ENCODE peak calls at places on chromosomes 6 and 20, in ten cellular contexts. One of them, this sample, is unnamed. For H3K27me3, the result is how much of the 10 kb centered on the place peaks cover.

GRCh38 chr6:168852336-168852884 is 401.2 kb downstream of the THBS2 start:
- DNase-seq in aorta: no peak
- DNase-seq in adrenal gland: no peak
- DNase-seq in upper lobe of right lung: no peak
- DNase-seq in ovary: no peak
- DNase-seq in naive thymus-derived CD4-positive, alpha-beta T cell: no peak
- DNase-seq in fibroblast of lung: no peak
- DNase-seq in AG04450: no peak
- DNase-seq in A673: no peak
- DNase-seq in neural progenitor cell: no peak
- DNase-seq in this sample: no peak

GRCh38 chr6:131629656-131630055 is 1.6 kb upstream of the MED23 start:
- DNase-seq in adrenal gland: no peak
- DNase-seq in naive thymus-derived CD4-positive, alpha-beta T cell: no peak
- DNase-seq in neural progenitor cell: no peak
- DNase-seq in fibroblast of lung: no peak
- DNase-seq in aorta: no peak
- DNase-seq in upper lobe of right lung: no peak
- DNase-seq in AG04450: no peak
- DNase-seq in ovary: no peak
- DNase-seq in A673: peak
- DNase-seq in this sample: no peak

GRCh38 chr20:53262294-53262840 is 290.2 kb downstream of the TSHZ2 start:
- DNase-seq in ovary: no peak
- DNase-seq in neural progenitor cell: no peak
- DNase-seq in naive thymus-derived CD4-positive, alpha-beta T cell: no peak
- DNase-seq in aorta: no peak
- DNase-seq in AG04450: no peak
- DNase-seq in fibroblast of lung: no peak
- DNase-seq in upper lobe of right lung: no peak
- DNase-seq in adrenal gland: no peak
- DNase-seq in A673: peak
- DNase-seq in this sample: no peak

GRCh38 chr6:40343887-40344565 is 243.1 kb downstream of the LRFN2 start:
- DNase-seq in ovary: no peak
- DNase-seq in fibroblast of lung: no peak
- DNase-seq in aorta: no peak
- DNase-seq in neural progenitor cell: peak
- DNase-seq in AG04450: no peak
- DNase-seq in upper lobe of right lung: no peak
- DNase-seq in naive thymus-derived CD4-positive, alpha-beta T cell: no peak
- DNase-seq in A673: no peak
- DNase-seq in adrenal gland: no peak
- DNase-seq in this sample: no peak

GRCh38 chr6:119129968-119130484 is 51.6 kb upstream of the FAM184A start:
- DNase-seq in fibroblast of lung: peak
- DNase-seq in A673: no peak
- DNase-seq in upper lobe of right lung: no peak
- DNase-seq in neural progenitor cell: no peak
- DNase-seq in ovary: no peak
- DNase-seq in adrenal gland: no peak
- DNase-seq in aorta: no peak
- DNase-seq in naive thymus-derived CD4-positive, alpha-beta T cell: no peak
- DNase-seq in AG04450: no peak
- DNase-seq in this sample: no peak

GRCh38 chr6:101706576-101706975 is 313.1 kb downstream of the GRIK2 start:
- DNase-seq in upper lobe of right lung: no peak
- DNase-seq in neural progenitor cell: peak
- DNase-seq in A673: no peak
- DNase-seq in AG04450: no peak
- DNase-seq in adrenal gland: no peak
- DNase-seq in aorta: no peak
- DNase-seq in naive thymus-derived CD4-positive, alpha-beta T cell: no peak
- DNase-seq in fibroblast of lung: no peak
- DNase-seq in ovary: no peak
- DNase-seq in this sample: no peak

GRCh38 chr20:54054516-54054915 is 15.9 kb downstream of the BCAS1 start:
- DNase-seq in naive thymus-derived CD4-positive, alpha-beta T cell: no peak
- DNase-seq in fibroblast of lung: no peak
- DNase-seq in AG04450: no peak
- DNase-seq in ovary: no peak
- DNase-seq in A673: no peak
- DNase-seq in aorta: no peak
- DNase-seq in adrenal gland: no peak
- DNase-seq in neural progenitor cell: no peak
- DNase-seq in upper lobe of right lung: no peak
- DNase-seq in this sample: no peak

GRCh38 chr6:126210398-126211075 is 129.4 kb upstream of the CENPW start:
- DNase-seq in naive thymus-derived CD4-positive, alpha-beta T cell: no peak
- DNase-seq in ovary: no peak
- DNase-seq in AG04450: no peak
- DNase-seq in neural progenitor cell: no peak
- DNase-seq in aorta: no peak
- DNase-seq in adrenal gland: no peak
- DNase-seq in upper lobe of right lung: no peak
- DNase-seq in A673: no peak
- DNase-seq in fibroblast of lung: peak
- DNase-seq in this sample: no peak

GRCh38 chr20:63089051-63089907 is 82.5 kb upstream of the BHLHE23 start:
- DNase-seq in ovary: no peak
- DNase-seq in neural progenitor cell: no peak
- DNase-seq in fibroblast of lung: no peak
- DNase-seq in AG04450: no peak
- DNase-seq in A673: no peak
- DNase-seq in aorta: peak
- DNase-seq in naive thymus-derived CD4-positive, alpha-beta T cell: no peak
- DNase-seq in upper lobe of right lung: peak
- DNase-seq in adrenal gland: peak
- DNase-seq in this sample: peak

GRCh38 chr20:63090052-63090451 is 83.3 kb upstream of the BHLHE23 start:
- DNase-seq in ovary: no peak
- DNase-seq in adrenal gland: no peak
- DNase-seq in upper lobe of right lung: no peak
- DNase-seq in neural progenitor cell: no peak
- DNase-seq in aorta: peak
- DNase-seq in AG04450: no peak
- DNase-seq in naive thymus-derived CD4-positive, alpha-beta T cell: no peak
- DNase-seq in A673: no peak
- DNase-seq in fibroblast of lung: no peak
- DNase-seq in this sample: no peak

GRCh38 chr20:63087236-63087871 is 80.6 kb upstream of the BHLHE23 start:
- DNase-seq in neural progenitor cell: no peak
- DNase-seq in ovary: no peak
- DNase-seq in AG04450: no peak
- DNase-seq in aorta: peak
- DNase-seq in naive thymus-derived CD4-positive, alpha-beta T cell: no peak
- DNase-seq in adrenal gland: peak
- DNase-seq in fibroblast of lung: no peak
- DNase-seq in upper lobe of right lung: peak
- DNase-seq in A673: no peak
- DNase-seq in this sample: peak

GRCh38 chr20:63086421-63087235 is 79.9 kb upstream of the BHLHE23 start:
- DNase-seq in upper lobe of right lung: peak
- DNase-seq in neural progenitor cell: no peak
- DNase-seq in A673: no peak
- DNase-seq in naive thymus-derived CD4-positive, alpha-beta T cell: no peak
- DNase-seq in AG04450: no peak
- DNase-seq in aorta: peak
- DNase-seq in adrenal gland: peak
- DNase-seq in fibroblast of lung: no peak
- DNase-seq in ovary: no peak
- DNase-seq in this sample: peak

DNA sequence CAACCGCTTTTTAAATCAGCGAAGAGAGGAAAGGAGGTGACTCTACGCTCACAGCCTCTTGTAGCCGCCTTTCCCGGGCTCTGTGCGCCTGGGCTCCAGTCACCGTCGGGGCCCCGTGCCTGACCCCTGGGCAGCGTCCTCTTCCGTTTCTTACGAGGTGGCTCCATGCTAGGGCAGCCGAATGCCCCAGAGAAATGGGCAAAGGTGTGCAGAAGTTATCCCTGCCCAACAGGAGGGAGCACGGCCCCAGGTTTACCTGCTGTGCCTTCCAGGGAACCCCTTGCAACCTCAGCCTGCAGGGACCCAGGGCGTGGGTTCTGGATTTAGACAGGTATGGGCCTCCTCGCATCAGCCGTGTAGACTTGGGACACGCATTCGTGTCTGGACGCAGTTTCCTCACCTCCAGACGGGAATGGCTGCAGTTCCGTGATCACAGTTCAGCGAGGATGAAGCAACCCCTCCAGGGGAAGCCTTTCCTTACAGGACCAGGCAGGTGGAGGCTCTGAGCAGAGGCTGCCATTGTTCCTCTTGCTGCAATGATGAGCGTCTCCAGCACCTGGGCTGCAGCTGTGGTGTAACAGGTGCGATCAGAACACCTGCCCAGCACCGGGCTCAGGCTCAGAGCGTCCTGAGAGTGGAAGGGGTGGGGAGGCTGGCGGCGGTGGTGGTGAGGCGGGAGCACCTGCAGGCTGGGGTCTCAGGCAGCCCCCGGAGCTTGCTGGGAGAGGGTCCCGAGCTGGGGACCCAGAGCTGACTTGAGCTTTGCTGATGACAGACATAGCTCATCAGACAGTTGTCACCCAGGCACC is 81.3 kb upstream of the BHLHE23 start:
- DNase-seq in neural progenitor cell: no peak
- DNase-seq in upper lobe of right lung: peak
- DNase-seq in fibroblast of lung: no peak
- DNase-seq in A673: no peak
- DNase-seq in naive thymus-derived CD4-positive, alpha-beta T cell: no peak
- DNase-seq in AG04450: no peak
- DNase-seq in adrenal gland: peak
- DNase-seq in aorta: peak
- DNase-seq in ovary: no peak
- DNase-seq in this sample: peak
- H3K27me3 ChIP-seq in neural progenitor cell: under half
- H3K27me3 ChIP-seq in upper lobe of right lung: under half
- H3K27me3 ChIP-seq in fibroblast of lung: under half
- H3K27me3 ChIP-seq in A673: half or more
- H3K27me3 ChIP-seq in naive thymus-derived CD4-positive, alpha-beta T cell: under half
- H3K27me3 ChIP-seq in AG04450: under half
- H3K27me3 ChIP-seq in adrenal gland: under half
- H3K27me3 ChIP-seq in aorta: under half
- H3K27me3 ChIP-seq in ovary: under half
- H3K27me3 ChIP-seq in this sample: half or more

DNA sequence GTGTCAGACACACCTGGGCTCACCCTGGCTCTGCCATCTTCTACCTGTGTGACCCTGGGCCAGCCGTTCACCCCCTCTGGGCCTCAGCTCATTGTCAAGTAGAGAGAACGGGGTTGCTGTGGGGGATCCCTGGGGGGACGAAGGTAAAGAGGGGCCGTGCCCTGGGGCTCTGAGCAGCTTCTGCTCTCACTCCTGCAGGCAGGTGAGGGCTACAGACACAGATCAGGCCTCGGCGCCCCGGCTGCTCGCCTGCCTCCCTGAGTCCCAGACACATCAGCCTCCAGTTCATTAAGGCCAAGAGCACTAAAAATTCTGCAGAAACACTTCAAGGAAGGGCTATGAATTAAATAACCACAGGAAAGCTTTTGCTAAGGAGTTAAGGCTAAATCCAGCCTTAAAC is 394.4 kb downstream of the CDH4 start:
- DNase-seq in adrenal gland: no peak
- DNase-seq in A673: no peak
- DNase-seq in AG04450: no peak
- DNase-seq in aorta: no peak
- DNase-seq in fibroblast of lung: no peak
- DNase-seq in ovary: no peak
- DNase-seq in naive thymus-derived CD4-positive, alpha-beta T cell: no peak
- DNase-seq in upper lobe of right lung: no peak
- DNase-seq in neural progenitor cell: no peak
- DNase-seq in this sample: no peak
- H3K27me3 ChIP-seq in adrenal gland: under half
- H3K27me3 ChIP-seq in A673: under half
- H3K27me3 ChIP-seq in AG04450: under half
- H3K27me3 ChIP-seq in aorta: under half
- H3K27me3 ChIP-seq in fibroblast of lung: under half
- H3K27me3 ChIP-seq in ovary: under half
- H3K27me3 ChIP-seq in naive thymus-derived CD4-positive, alpha-beta T cell: under half
- H3K27me3 ChIP-seq in upper lobe of right lung: under half
- H3K27me3 ChIP-seq in neural progenitor cell: under half
- H3K27me3 ChIP-seq in this sample: under half

DNA sequence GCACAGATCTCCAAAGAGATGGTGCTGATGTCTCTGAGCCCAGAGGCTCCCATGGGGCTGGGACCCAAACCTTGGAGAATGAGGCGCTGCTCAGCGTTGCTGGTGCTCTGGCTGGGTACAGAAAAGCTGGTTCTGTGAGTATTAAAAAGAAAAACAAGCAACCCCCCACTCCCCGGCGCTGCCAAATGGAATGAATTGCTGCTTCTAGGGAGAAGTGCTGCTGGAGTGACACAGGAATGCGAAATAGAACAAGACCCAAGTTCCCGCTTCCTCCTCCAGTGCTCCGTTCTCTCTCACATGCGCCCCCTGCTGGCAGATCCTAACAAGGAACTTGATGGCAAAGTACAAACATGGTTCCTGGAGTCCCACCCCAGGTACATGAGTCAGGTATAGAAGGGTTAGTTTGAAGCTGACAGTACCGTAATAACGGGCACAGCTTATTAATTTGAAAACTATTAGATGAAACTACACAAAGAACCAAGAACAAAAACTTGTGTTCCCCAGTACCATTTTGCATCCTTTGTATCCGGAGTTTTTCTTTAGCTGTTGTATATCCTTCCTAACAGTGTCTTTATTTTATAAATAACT is 2.1 kb upstream of the DDX27 start:
- DNase-seq in A673: peak
- DNase-seq in upper lobe of right lung: peak
- DNase-seq in AG04450: peak
- DNase-seq in ovary: peak
- DNase-seq in naive thymus-derived CD4-positive, alpha-beta T cell: peak
- DNase-seq in adrenal gland: peak
- DNase-seq in aorta: peak
- DNase-seq in fibroblast of lung: peak
- DNase-seq in neural progenitor cell: peak
- DNase-seq in this sample: peak
- H3K27me3 ChIP-seq in A673: under half
- H3K27me3 ChIP-seq in upper lobe of right lung: under half
- H3K27me3 ChIP-seq in AG04450: under half
- H3K27me3 ChIP-seq in ovary: under half
- H3K27me3 ChIP-seq in naive thymus-derived CD4-positive, alpha-beta T cell: under half
- H3K27me3 ChIP-seq in adrenal gland: under half
- H3K27me3 ChIP-seq in aorta: under half
- H3K27me3 ChIP-seq in fibroblast of lung: under half
- H3K27me3 ChIP-seq in neural progenitor cell: under half
- H3K27me3 ChIP-seq in this sample: under half

DNA sequence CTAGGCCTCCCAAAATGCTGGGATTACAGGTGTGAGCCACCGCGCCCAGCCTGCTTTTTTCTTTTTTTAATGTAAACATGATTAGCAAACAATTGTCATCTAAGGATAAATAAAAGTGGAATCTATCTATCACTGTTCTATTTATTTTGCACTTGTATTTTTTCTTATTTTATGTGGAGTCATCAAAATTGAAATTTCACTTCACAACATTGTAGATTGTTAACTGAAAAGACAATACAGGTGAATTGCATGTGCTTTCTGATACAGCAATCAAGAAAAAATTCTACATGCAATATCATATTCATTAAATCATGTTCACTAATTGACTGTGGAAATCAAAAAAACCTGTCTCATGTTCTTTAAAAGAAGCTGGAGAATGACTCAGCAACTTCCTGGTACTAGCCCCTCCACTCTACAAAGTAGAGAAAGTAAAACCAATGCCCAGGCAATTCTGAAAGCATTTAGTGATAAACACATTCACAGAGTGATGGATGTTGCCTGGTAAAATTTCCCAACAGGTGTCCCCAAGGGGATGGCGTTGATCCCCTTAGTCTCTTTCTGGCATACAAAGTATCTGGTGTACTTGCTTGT is 10.7 kb upstream of the RFX6 start:
- DNase-seq in fibroblast of lung: peak
- DNase-seq in AG04450: no peak
- DNase-seq in upper lobe of right lung: no peak
- DNase-seq in ovary: no peak
- DNase-seq in adrenal gland: no peak
- DNase-seq in neural progenitor cell: no peak
- DNase-seq in A673: no peak
- DNase-seq in naive thymus-derived CD4-positive, alpha-beta T cell: no peak
- DNase-seq in aorta: no peak
- DNase-seq in this sample: no peak
- H3K27me3 ChIP-seq in fibroblast of lung: under half
- H3K27me3 ChIP-seq in AG04450: under half
- H3K27me3 ChIP-seq in upper lobe of right lung: under half
- H3K27me3 ChIP-seq in ovary: under half
- H3K27me3 ChIP-seq in adrenal gland: under half
- H3K27me3 ChIP-seq in neural progenitor cell: under half
- H3K27me3 ChIP-seq in A673: under half
- H3K27me3 ChIP-seq in naive thymus-derived CD4-positive, alpha-beta T cell: under half
- H3K27me3 ChIP-seq in aorta: under half
- H3K27me3 ChIP-seq in this sample: under half